ENCODE peak calls at places on chromosome 18, in five cellular contexts. E is HepG2, J is HCT116, D is SK-N-SH, X is GM12878. W is an unnamed sample.

GRCh38 chr18:49510393-49511115 is 23.5 kb upstream of the C18orf32 start:
- DNase-seq in E (no peak), J (peak), D (peak), X (no peak), W (peak)

GRCh38 chr18:45540146-45540545 is 75.1 kb upstream of the SLC14A2 start:
- DNase-seq in E (no peak), J (no peak), D (no peak), X (no peak), W (no peak)

GRCh38 chr18:54900290-54900689 is 59.0 kb downstream of the CCDC68 start:
- DNase-seq in E (no peak), J (no peak), D (no peak), X (no peak), W (no peak)

GRCh38 chr18:59744271-59744721 is 47.1 kb upstream of the CCBE1 start:
- DNase-seq in E (no peak), J (no peak), D (no peak), X (no peak), W (no peak)

GRCh38 chr18:57801379-57802165 is 1.5 kb downstream of the ATP8B1 start:
- DNase-seq in E (no peak), J (no peak), D (peak), X (no peak), W (no peak)

GRCh38 chr18:51382081-51382480 is 184.6 kb upstream of the MEX3C start:
- DNase-seq in E (no peak), J (no peak), D (no peak), X (no peak), W (no peak)

GRCh38 chr18:77102246-77103040 is 30.1 kb downstream of the MBP start:
- DNase-seq in E (no peak), J (no peak), D (peak), X (peak), W (no peak)

GRCh38 chr18:35087726-35088125 is 46.5 kb downstream of the MAPRE2 start:
- DNase-seq in E (no peak), J (no peak), D (no peak), X (no peak), W (no peak)

GRCh38 chr18:36381075-36381474 is 83.6 kb downstream of the FHOD3 start:
- DNase-seq in E (no peak), J (no peak), D (no peak), X (no peak), W (no peak)

GRCh38 chr18:56992777-56993176 is 154.1 kb upstream of the BOD1L2 start:
- DNase-seq in E (no peak), J (no peak), D (no peak), X (no peak), W (no peak)

GRCh38 chr18:44464401-44465185 is 216.1 kb upstream of the SETBP1 start:
- DNase-seq in E (no peak), J (no peak), D (no peak), X (no peak), W (no peak)

GRCh38 chr18:26556573-26556972 is 8.2 kb upstream of the KCTD1 start:
- DNase-seq in E (no peak), J (no peak), D (no peak), X (peak), W (no peak)

GRCh38 chr18:76460482-76460881 is 34.6 kb downstream of the ZNF516 start:
- DNase-seq in E (no peak), J (no peak), D (no peak), X (no peak), W (no peak)

GRCh38 chr18:12639990-12640880 is 17.7 kb downstream of the SPIRE1 start:
- DNase-seq in E (peak), J (no peak), D (no peak), X (no peak), W (no peak)

GRCh38 chr18:5630057-5630765 is 86.4 kb upstream of the EPB41L3 start:
- DNase-seq in E (no peak), J (no peak), D (peak), X (no peak), W (no peak)

GRCh38 chr18:58186258-58186948 is 142.4 kb downstream of the NEDD4L start:
- DNase-seq in E (no peak), J (no peak), D (no peak), X (no peak), W (peak)

GRCh38 chr18:13406049-13406615 is 187.6 kb downstream of the LDLRAD4 start:
- DNase-seq in E (no peak), J (no peak), D (no peak), X (no peak), W (no peak)

GRCh38 chr18:39561136-39561535 is 1995.5 kb upstream of the CELF4 start:
- DNase-seq in E (no peak), J (no peak), D (no peak), X (no peak), W (no peak)

GRCh38 chr18:23588836-23589560 is 2.7 kb upstream of the NPC1 start:
- DNase-seq in E (peak), J (no peak), D (no peak), X (no peak), W (no peak)

GRCh38 chr18:54387631-54388030 is 29.9 kb downstream of the C18orf54 start:
- DNase-seq in E (no peak), J (no peak), D (no peak), X (no peak), W (peak)

GRCh38 chr18:3061581-3062416 is 48.9 kb upstream of the LPIN2 start:
- DNase-seq in E (no peak), J (no peak), D (no peak), X (no peak), W (no peak)

GRCh38 chr18:12423820-12424219 is 16.1 kb downstream of the PRELID3A start:
- DNase-seq in E (no peak), J (no peak), D (no peak), X (no peak), W (peak)

GRCh38 chr18:31241425-31241824 is 76.5 kb upstream of the DSG1 start:
- DNase-seq in E (no peak), J (no peak), D (no peak), X (no peak), W (no peak)

GRCh38 chr18:46158498-46158897 is 54.3 kb downstream of the HAUS1 start:
- DNase-seq in E (no peak), J (no peak), D (no peak), X (no peak), W (no peak)

DNA sequence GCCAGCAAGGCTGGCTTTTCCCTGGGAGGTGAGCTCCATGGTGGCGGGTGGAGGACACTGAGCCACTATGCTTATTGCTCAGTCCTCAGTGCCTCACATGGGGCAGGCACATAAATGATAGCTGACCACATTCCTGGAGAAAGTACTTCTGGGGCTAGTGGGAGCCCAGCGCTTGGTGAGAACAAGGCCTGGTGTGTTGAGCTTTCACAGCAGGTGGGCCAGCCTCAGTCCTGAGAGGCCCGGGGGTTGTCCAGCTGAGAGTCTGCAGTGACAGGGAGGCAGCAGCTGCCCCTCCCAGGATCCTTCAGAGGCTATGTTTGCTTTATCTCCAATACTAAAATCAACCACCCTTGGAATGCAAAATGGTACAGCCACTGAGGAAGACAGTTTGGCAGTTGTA is 217.7 kb downstream of the ZBTB7C start:
- DNase-seq in E (no peak), J (no peak), D (no peak), X (no peak), W (no peak)
- TF ChIP-seq JUND in E (no peak), J (no peak), D (no peak), X (no peak), W (no peak)

GRCh38 chr18:62437520-62438329 is 85.1 kb upstream of the ZCCHC2 start:
- DNase-seq in E (no peak), J (no peak), D (peak), X (no peak), W (no peak)
- TF ChIP-seq JUND in E (no peak), J (no peak), D (no peak), X (no peak), W (no peak)

GRCh38 chr18:64178860-64179259 is 30.0 kb upstream of the LINC00305 start:
- DNase-seq in E (no peak), J (no peak), D (no peak), X (no peak), W (no peak)
- TF ChIP-seq JUND in E (no peak), J (no peak), D (no peak), X (no peak), W (no peak)

DNA sequence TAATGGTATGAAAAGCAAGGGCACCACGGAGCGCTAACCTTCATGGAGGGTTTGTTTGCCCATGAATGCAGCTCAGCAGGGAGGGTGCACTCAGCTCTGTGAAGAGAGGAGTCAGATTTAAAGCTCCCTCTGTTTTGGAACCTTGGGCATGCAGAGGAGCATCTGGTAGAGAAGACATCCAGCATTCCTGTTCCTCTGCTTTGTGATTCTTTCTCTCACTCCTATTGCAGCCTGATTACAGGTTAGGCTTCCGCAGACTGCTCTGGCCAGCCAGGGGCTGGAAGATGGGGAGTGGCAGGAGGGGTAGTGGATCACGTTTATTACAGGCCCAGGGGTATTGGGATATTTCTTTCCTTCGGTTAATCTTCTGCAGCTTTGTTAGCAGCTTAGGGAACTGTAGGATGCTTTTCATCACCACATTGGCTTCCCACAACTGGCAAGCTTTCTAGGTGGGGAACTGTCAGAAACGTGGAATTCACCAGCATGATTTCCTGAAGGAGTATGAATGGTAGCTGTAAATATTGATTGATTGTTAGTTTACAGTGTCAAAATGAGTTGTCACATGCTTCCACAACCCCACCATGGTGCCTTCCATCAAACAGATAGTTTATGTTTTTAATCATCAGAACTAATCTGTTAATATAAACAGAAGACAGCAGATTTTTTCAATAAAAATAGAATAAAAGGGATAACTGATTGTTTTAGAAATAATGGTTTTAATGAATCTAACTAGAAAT is 201.1 kb downstream of the VAPA start:
- DNase-seq in E (no peak), J (no peak), D (no peak), X (no peak), W (no peak)
- TF ChIP-seq JUND in E (no peak), J (no peak), D (no peak), X (no peak), W (no peak)

DNA sequence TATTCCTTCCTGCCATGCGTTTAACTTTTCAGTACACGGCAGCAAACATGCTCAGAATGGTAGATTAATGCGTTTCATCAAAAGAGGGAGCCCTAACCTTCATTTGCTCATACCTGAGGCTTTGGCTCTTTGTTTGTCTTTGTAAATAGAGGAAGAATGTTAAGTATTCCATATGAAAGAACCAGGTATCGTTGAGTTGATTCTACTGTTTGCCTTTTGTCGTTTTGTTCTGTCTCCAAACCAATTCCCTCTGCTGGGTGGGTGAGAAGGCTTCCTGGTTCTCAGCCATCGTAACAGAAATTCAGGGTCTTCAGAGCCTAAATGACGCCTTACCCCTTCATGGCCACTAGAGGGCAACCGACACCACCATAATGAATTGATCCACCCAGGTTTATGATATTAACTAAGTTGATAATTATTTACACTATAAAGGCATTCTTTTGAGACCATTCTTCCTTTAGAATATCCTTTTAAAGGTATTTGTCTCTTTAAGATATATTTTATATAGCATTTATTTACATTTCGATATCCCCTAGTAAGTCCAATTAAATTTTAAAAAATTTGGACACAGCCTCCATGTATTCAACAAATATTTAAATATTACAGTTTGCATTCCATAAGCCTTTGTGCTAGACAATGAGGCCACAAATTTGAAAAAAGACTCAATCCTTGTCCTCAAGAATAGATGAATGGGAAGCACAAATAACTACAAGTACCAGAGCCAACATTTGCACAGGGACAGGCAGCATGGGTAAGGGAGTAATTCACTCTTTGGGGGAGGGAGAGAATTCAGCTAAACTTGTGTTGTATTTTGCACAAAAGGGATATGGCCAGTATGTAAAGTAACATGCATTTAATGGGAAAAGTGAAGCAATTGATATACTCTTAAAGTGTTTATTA is 48.1 kb downstream of the TIMM21 start:
- DNase-seq in E (peak), J (peak), D (peak), X (peak), W (peak)
- TF ChIP-seq JUND in E (no peak), J (no peak), D (no peak), X (no peak), W (no peak)

DNA sequence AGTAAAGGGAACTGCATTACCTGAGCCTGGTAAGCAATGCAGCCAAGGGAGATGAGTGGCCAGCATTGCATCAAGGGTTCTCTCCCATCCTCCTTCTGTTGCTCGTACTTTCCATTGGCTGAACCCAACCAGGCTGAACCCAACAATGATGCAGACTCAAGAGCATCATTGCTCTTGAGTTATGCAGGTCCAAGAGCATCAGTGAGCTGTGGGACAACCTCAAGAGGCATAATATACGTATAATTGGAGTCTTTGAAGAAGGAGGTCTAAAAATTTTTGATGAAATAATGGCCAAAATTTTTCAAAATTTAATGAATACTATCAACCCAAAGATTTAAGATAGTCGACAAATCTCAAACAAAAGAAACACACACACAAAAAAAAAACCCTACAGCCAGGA is 213.0 kb downstream of the RNF152 start:
- DNase-seq in E (no peak), J (no peak), D (no peak), X (no peak), W (no peak)
- TF ChIP-seq JUND in E (no peak), J (no peak), D (no peak), X (no peak), W (no peak)

DNA sequence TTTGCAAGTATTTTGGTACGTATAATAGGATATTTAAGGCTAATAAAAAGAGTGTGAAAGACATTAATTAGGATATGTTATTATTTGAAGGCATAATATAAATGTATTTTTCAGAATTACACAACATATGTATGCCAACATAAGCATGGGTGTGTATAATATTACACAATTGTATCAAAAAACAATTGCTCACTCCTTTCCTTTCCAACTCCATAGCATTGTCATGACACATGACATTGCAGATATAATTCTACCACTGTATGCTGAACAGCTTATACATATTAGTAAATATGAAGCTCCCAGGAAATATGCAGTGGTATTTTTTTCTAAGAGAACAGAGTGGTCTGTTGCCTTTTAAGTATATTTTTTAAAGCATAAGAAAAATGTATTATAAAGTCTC is 593.1 kb downstream of the TMX3 start:
- DNase-seq in E (no peak), J (no peak), D (no peak), X (no peak), W (no peak)
- TF ChIP-seq JUND in E (no peak), J (no peak), D (no peak), X (no peak), W (no peak)